ENCODE peak calls at places on chromosome 16, in eight cellular contexts. C is mucosa of descending colon, R is fibroblast of lung, N is Peyer's patch, E is IMR-90, S is neural progenitor cell, B is brain microvascular endothelial cell, A is PC-9. Y is an unnamed sample.

GRCh38 chr16:81462683-81463082 is 18.1 kb downstream of the CMIP start:
- DNase-seq in C (no peak), R (no peak), N (no peak), E (no peak), S (no peak), B (no peak), A (no peak), Y (no peak)

GRCh38 chr16:56125922-56126321 is 65.4 kb upstream of the GNAO1 start:
- DNase-seq in C (no peak), R (no peak), N (no peak), E (no peak), S (no peak), B (no peak), A (no peak), Y (no peak)

GRCh38 chr16:55495616-55496289 is 13.1 kb upstream of the LPCAT2 start:
- DNase-seq in C (no peak), R (peak), N (no peak), E (peak), S (no peak), B (peak), A (no peak), Y (peak)

GRCh38 chr16:85819711-85820110 is 20.2 kb downstream of the COX4I1 start:
- DNase-seq in C (peak), R (peak), N (no peak), E (no peak), S (no peak), B (no peak), A (no peak), Y (no peak)

GRCh38 chr16:67917852-67918236 is 13.8 kb downstream of the CTRL start:
- DNase-seq in C (no peak), R (peak), N (no peak), E (peak), S (no peak), B (peak), A (no peak), Y (peak)

GRCh38 chr16:86383488-86384262 is 126.7 kb upstream of the FOXF1 start:
- DNase-seq in C (no peak), R (peak), N (no peak), E (peak), S (no peak), B (peak), A (peak), Y (no peak)

GRCh38 chr16:49456763-49457162 is 83.2 kb downstream of the C16orf78 start:
- DNase-seq in C (no peak), R (no peak), N (peak), E (no peak), S (no peak), B (no peak), A (no peak), Y (no peak)

GRCh38 chr16:68358951-68359350 is 48.1 kb downstream of the PRMT7 start:
- DNase-seq in C (peak), R (no peak), N (no peak), E (no peak), S (no peak), B (no peak), A (no peak), Y (no peak)

GRCh38 chr16:57892041-57892440 is 78.9 kb downstream of the CNGB1 start:
- DNase-seq in C (no peak), R (peak), N (no peak), E (peak), S (no peak), B (peak), A (no peak), Y (no peak)

GRCh38 chr16:48393843-48394703 is 8.9 kb upstream of the SIAH1 start:
- DNase-seq in C (no peak), R (peak), N (peak), E (peak), S (no peak), B (peak), A (no peak), Y (no peak)

GRCh38 chr16:17831330-17831729 is 360.6 kb upstream of the XYLT1 start:
- DNase-seq in C (no peak), R (no peak), N (no peak), E (no peak), S (peak), B (peak), A (no peak), Y (no peak)

GRCh38 chr16:57577691-57578224 is 35.3 kb downstream of the ADGRG5 start:
- DNase-seq in C (peak), R (no peak), N (peak), E (no peak), S (peak), B (no peak), A (no peak), Y (no peak)

GRCh38 chr16:84909686-84910085 is 89.9 kb downstream of the CRISPLD2 start:
- DNase-seq in C (no peak), R (no peak), N (no peak), E (no peak), S (no peak), B (no peak), A (no peak), Y (no peak)

GRCh38 chr16:11235703-11235991 is 20.4 kb downstream of the SOCS1 start:
- DNase-seq in C (peak), R (no peak), N (peak), E (no peak), S (no peak), B (no peak), A (no peak), Y (no peak)

GRCh38 chr16:85978976-85979375 is 80.0 kb downstream of the IRF8 start:
- DNase-seq in C (no peak), R (no peak), N (no peak), E (no peak), S (no peak), B (no peak), A (no peak), Y (no peak)

GRCh38 chr16:106623-107324 is 28.7 kb downstream of the MPG start:
- DNase-seq in C (no peak), R (peak), N (peak), E (peak), S (peak), B (peak), A (peak), Y (peak)

GRCh38 chr16:46962629-46963028 is 10.8 kb downstream of the DNAJA2 start:
- DNase-seq in C (no peak), R (no peak), N (no peak), E (no peak), S (no peak), B (no peak), A (no peak), Y (no peak)

GRCh38 chr16:20359997-20360396 is 7.5 kb upstream of the UMOD start:
- DNase-seq in C (no peak), R (no peak), N (no peak), E (no peak), S (peak), B (no peak), A (no peak), Y (no peak)
- TF ChIP-seq CTCF in C (no peak), R (no peak), N (no peak), E (no peak), S (peak), B (no peak), A (no peak), Y (no peak)

GRCh38 chr16:66511615-66512500 is 38.1 kb downstream of the TK2 start:
- DNase-seq in C (peak), R (peak), N (peak), E (peak), S (peak), B (peak), A (peak), Y (peak)

GRCh38 chr16:66515543-66516171 is 34.3 kb downstream of the TK2 start:
- DNase-seq in C (peak), R (peak), N (peak), E (peak), S (no peak), B (peak), A (no peak), Y (no peak)

GRCh38 chr16:66510298-66510697 is 39.6 kb downstream of the TK2 start:
- DNase-seq in C (peak), R (no peak), N (peak), E (no peak), S (no peak), B (no peak), A (peak), Y (no peak)

GRCh38 chr16:66510711-66511614 is 39.0 kb downstream of the TK2 start:
- DNase-seq in C (peak), R (peak), N (peak), E (no peak), S (peak), B (no peak), A (peak), Y (no peak)

DNA sequence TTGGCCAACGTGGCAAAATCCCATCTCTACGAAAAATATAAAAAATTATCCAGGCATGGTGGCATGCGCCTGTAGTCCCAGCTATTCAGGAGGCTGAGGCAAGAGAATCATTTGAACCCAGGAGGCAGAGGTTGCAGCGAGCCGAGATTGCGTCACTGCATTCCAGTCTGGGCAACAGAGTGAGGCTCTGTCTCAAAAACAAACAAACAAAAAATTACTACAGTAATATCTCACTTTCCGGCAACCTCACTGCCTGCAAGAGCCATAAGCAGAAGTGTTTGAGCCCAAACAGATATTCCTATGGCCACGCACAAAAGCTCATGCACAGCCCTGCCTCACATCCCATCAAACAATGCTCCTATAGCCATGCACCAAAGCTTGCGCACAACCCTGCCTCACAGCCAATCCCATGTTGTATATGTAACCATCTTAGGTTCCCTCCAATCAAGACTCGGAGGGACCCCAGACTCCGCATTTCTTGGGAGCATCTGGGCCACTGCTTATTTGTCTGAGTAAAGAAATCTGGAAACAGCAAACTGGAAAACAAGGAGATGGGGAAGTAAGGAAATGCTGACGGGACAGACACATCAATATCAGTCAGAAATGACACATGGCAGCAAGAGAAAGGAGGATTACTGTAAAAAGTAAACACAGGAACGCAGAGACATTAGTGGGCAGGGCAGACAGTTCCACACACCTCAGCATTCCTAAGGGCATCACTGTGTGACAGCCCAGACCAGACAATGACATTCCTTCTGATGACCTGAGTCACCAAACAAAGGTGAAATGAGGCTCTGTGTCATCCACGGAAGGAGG is 37.1 kb downstream of the TK2 start:
- DNase-seq in C (peak), R (peak), N (peak), E (no peak), S (no peak), B (peak), A (peak), Y (no peak)
- H3K4me3 ChIP-seq in C (no peak), R (no peak), N (no peak), E (no peak), S (no peak), B (no peak), A (peak), Y (no peak)

GRCh38 chr16:8655184-8655717 is 19.2 kb upstream of the ABAT start:
- DNase-seq in C (no peak), R (peak), N (peak), E (peak), S (peak), B (peak), A (no peak), Y (no peak)
- TF ChIP-seq CTCF in C (no peak), R (peak), N (peak), E (peak), S (peak), B (peak), A (peak), Y (peak)

DNA sequence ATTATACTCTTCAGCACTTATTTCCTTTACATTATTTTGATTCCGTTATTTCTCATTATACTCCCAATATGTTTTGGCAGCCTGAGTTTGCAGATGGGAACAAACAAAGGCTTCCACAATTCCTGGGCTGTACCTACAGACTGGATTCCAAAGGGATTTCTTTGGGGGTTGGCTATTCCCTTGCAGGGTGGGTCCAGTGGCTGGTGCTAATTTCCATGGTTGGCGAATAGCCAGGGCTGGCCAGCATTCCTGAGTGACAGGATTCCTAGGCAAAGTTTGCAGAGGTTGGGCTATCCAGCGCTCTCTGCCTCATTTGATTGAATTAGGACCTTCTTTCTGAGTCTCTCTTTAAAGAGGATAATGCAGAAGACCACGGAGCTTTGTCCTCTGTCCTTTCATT is 207.4 kb downstream of the MAF start:
- DNase-seq in C (no peak), R (no peak), N (no peak), E (no peak), S (peak), B (no peak), A (no peak), Y (no peak)
- H3K4me3 ChIP-seq in C (no peak), R (no peak), N (no peak), E (no peak), S (no peak), B (no peak), A (no peak), Y (no peak)

DNA sequence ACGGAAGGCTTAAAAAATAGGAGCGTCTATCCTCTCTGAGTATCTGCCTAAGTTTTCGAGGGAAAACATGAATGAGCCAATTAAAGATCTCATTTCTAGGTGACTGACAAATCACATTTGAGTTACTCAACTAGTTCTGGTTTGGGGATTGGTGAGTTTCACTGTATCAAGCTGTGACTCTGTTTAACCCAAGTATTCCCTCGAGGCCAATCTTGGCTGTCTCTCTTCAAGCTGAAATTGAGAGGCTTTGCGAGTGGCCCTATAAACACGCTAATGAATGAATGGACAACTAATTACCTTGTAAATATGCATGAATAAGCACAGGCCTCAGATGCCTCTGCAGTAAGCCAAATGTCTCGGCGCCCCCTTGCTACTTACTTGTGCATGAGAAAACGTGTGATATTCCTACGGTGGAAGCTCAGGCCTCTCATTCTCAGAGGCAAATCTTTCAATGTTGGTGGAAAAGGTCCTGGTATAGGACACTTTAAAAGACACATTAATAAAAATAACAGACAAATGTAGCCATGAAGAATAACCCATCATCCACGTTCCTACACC is 450.2 kb upstream of the PSMD7 start:
- DNase-seq in C (no peak), R (no peak), N (no peak), E (no peak), S (peak), B (peak), A (no peak), Y (no peak)
- TF ChIP-seq CTCF in C (no peak), R (no peak), N (no peak), E (no peak), S (peak), B (peak), A (no peak), Y (no peak)

GRCh38 chr16:8920676-8921625 is 38.8 kb downstream of the LITAFD start:
- DNase-seq in C (no peak), R (peak), N (no peak), E (peak), S (no peak), B (no peak), A (no peak), Y (no peak)
- H3K4me3 ChIP-seq in C (no peak), R (no peak), N (no peak), E (no peak), S (no peak), B (no peak), A (no peak), Y (no peak)

GRCh38 chr16:89132194-89133005 is 38.7 kb downstream of the ACSF3 start:
- DNase-seq in C (peak), R (no peak), N (no peak), E (no peak), S (no peak), B (no peak), A (no peak), Y (no peak)
- TF ChIP-seq CTCF in C (no peak), R (no peak), N (no peak), E (no peak), S (peak), B (peak), A (peak), Y (no peak)

DNA sequence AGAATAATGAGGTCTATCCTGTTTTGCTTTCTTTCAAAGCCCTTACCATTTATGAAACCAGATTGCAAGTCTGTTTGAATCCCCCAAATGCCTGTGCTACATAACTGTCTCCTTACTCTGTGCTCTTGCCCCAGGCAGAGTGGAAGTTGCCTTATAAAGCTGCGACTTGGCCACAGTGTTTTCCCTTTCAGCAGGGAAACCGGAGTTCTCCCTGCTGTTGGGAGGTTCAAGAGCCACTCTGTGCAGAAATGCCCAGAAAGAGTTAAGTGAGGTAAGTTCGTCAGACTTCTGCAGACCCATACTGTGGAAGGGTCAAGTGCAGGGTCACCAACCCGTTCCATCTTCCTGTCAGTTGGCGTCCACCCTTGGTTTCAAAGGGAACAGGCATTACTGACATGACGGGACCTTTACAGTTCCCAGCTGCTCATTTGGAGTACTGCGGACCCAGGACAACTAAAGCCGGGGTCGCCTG is 508.9 kb downstream of the WWOX start:
- DNase-seq in C (no peak), R (no peak), N (no peak), E (no peak), S (no peak), B (no peak), A (no peak), Y (no peak)
- H3K4me3 ChIP-seq in C (no peak), R (no peak), N (peak), E (no peak), S (no peak), B (no peak), A (no peak), Y (no peak)

GRCh38 chr16:16821261-16821660 is 442.3 kb downstream of the NPIPA7 start:
- DNase-seq in C (no peak), R (no peak), N (no peak), E (no peak), S (no peak), B (no peak), A (no peak), Y (no peak)
- TF ChIP-seq CTCF in C (no peak), R (no peak), N (no peak), E (no peak), S (no peak), B (no peak), A (no peak), Y (no peak)

GRCh38 chr16:25693621-25694020 is 1.9 kb downstream of the HS3ST4 start:
- DNase-seq in C (no peak), R (no peak), N (no peak), E (no peak), S (peak), B (no peak), A (no peak), Y (no peak)

GRCh38 chr16:25692734-25693508 is 1.2 kb downstream of the HS3ST4 start:
- DNase-seq in C (no peak), R (no peak), N (no peak), E (no peak), S (peak), B (no peak), A (no peak), Y (no peak)

GRCh38 chr16:25692307-25692706 is 548 bp downstream of the HS3ST4 start:
- DNase-seq in C (no peak), R (no peak), N (no peak), E (no peak), S (peak), B (no peak), A (no peak), Y (no peak)

GRCh38 chr16:25690563-25691143 is 1.1 kb upstream of the HS3ST4 start:
- DNase-seq in C (no peak), R (no peak), N (no peak), E (no peak), S (peak), B (no peak), A (no peak), Y (no peak)

GRCh38 chr16:25691519-25692091 is at the start of gene HS3ST4:
- DNase-seq in C (no peak), R (no peak), N (no peak), E (no peak), S (peak), B (no peak), A (no peak), Y (no peak)
- H3K4me3 ChIP-seq in C (no peak), R (no peak), N (peak), E (no peak), S (peak), B (no peak), A (no peak), Y (no peak)

Y was measured in HFF-Myc.